ENCODE peak calls at places on chromosomes 13 and 19, in four cellular contexts. W, G, E and M are unnamed samples.

GRCh38 chr13:50282016-50282415 is 266.8 kb downstream of the KCNRG start:
- DNase-seq in G (no peak), E (no peak), W (no peak), M (no peak)

GRCh38 chr19:34241513-34242337 is 12.6 kb upstream of the GARRE1 start:
- DNase-seq in W (no peak), G (no peak), E (peak; percentile 78), M (no peak)

GRCh38 chr13:102045713-102046112 is 356.1 kb downstream of the FGF14 start:
- DNase-seq in W (no peak), G (no peak), E (no peak), M (no peak)

GRCh38 chr19:49746206-49746958 is 16.7 kb downstream of the TSKS start:
- DNase-seq in E (no peak), W (peak; percentile 80), G (peak; percentile 88), M (no peak)

GRCh38 chr13:49731766-49732165 is 40.5 kb upstream of the EBPL start:
- DNase-seq in E (no peak), W (peak; percentile 7), G (no peak), M (peak; percentile 4)

GRCh38 chr19:1455336-1456120 is 5.6 kb downstream of the APC2 start:
- DNase-seq in W (peak; percentile 90), G (no peak), E (peak; percentile 46), M (no peak)

GRCh38 chr13:46057251-46058015 is 4.9 kb upstream of the ZC3H13 start:
- DNase-seq in G (no peak), W (no peak), E (no peak), M (no peak)

GRCh38 chr13:69704311-69704710 is 403.3 kb upstream of the ATXN8OS start:
- DNase-seq in G (no peak), W (no peak), E (no peak), M (no peak)

GRCh38 chr19:20038358-20039202 is 725 bp downstream of the ZNF682 start:
- DNase-seq in E (no peak), W (no peak), G (no peak), M (no peak)

GRCh38 chr19:52993342-52994178 is 20.2 kb upstream of the ERVV-1 start:
- DNase-seq in W (peak; percentile 62), E (peak; percentile 91), G (peak; percentile 95), M (peak; percentile 42)

GRCh38 chr13:23778007-23778687 is 111.1 kb downstream of the MIPEP start:
- DNase-seq in G (no peak), E (no peak), W (no peak), M (no peak)
- TF ChIP-seq CTCF in G (no peak), E (peak; percentile 25), W (no peak), M (no peak)

DNA sequence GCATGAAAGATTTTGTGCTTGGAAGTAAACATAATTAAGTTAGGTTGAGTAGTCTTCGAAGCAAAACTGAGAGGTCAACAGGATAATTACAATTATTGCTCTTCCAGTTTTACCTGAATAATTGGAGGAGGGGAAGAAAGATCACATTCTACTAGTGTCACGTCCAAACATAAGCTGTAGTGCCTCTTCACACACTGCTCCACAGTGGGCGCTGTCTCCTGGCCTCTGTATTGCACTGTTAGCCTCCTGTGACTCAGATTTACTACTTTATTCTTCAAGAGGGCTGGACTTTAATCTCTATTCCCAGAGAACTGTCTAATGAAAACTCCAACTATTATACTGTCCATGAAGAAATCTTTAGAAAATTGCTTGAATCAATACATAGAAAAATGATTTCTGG is 62.9 kb downstream of the TRPC4 start:
- DNase-seq in E (peak; percentile 37), W (no peak), G (no peak), M (no peak)
- TF ChIP-seq CTCF in E (no peak), W (no peak), G (no peak), M (no peak)

DNA sequence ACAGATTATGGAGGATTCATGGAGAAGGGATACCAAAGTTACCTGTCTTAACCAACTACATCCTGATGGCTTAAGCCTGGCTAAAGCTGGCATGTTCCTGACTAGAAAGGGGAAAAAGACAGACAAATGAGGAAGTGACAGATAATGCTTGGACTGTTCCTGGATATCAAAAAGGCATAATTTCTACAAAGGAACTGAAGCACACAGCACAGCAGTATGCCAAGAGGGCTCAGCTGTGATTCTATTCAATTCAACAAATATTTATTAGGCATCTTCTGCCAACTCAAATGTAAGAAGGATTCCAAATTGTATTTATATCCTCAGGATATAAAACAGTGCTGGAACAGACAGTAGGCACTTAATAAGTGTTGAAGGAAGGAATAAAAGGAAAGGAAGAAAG is 59.5 kb downstream of the KLF12 start:
- DNase-seq in W (peak; percentile 4), E (no peak), G (no peak), M (no peak)
- TF ChIP-seq CTCF in W (no peak), E (no peak), G (no peak), M (no peak)

GRCh38 chr19:39436350-39436716 is 584 bp upstream of the RPS16 start:
- DNase-seq in W (no peak), E (no peak), G (no peak), M (no peak)

GRCh38 chr19:39433480-39434079 is 2.2 kb downstream of the RPS16 start:
- DNase-seq in G (no peak), E (no peak), W (no peak), M (no peak)

GRCh38 chr19:39438270-39438934 is 2.7 kb upstream of the RPS16 start:
- DNase-seq in E (peak; percentile 28), G (no peak), W (no peak), M (no peak)

GRCh38 chr19:39434123-39435076 is 1.3 kb downstream of the RPS16 start:
- DNase-seq in G (no peak), E (no peak), W (no peak), M (no peak)

GRCh38 chr19:39435499-39436349 is at the start of gene RPS16:
- DNase-seq in W (peak; percentile 88), E (peak; percentile 100), G (peak; percentile 100), M (peak; percentile 94)
- TF ChIP-seq CTCF in W (no peak), E (no peak), G (no peak), M (no peak)